ENCODE peak calls at places on chromosomes 11 and 22, in six cellular contexts. Q is fibroblast of the aortic adventitia, D is uterus, P is foreskin fibroblast, S is fibroblast of lung, Z is astrocyte. O is an unnamed sample.
A peak's percentile ranks its signal among the peaks of the same experiment; 100 is the strongest.

GRCh38 chr22:32258791-32259190 is 3.6 kb upstream of the SLC5A4 start:
- DNase-seq in Q (no peak), D (no peak), P (no peak), S (no peak), Z (no peak), O (no peak)

GRCh38 chr11:2100361-2101170 is 38.6 kb downstream of the IGF2 start:
- DNase-seq in Q (no peak), D (no peak), P (no peak), S (no peak), Z (no peak), O (no peak)

GRCh38 chr22:47600791-47601400 is 838.4 kb downstream of the TBC1D22A start:
- DNase-seq in Q (no peak), D (no peak), P (no peak), S (no peak), Z (no peak), O (no peak)

GRCh38 chr22:29311468-29312217 is 3.9 kb downstream of the RASL10A start:
- DNase-seq in Q (no peak), D (no peak), P (no peak), S (no peak), Z (no peak), O (no peak)

GRCh38 chr11:88280673-88281316 is 56.7 kb downstream of the CTSC start:
- DNase-seq in Q (peak; percentile 81), D (no peak), P (no peak), S (peak; percentile 40), Z (peak; percentile 25), O (no peak)

GRCh38 chr11:32310218-32310601 is 125.1 kb downstream of the WT1 start:
- DNase-seq in Q (peak; percentile 41), D (peak; percentile 42), P (no peak), S (peak; percentile 29), Z (no peak), O (no peak)

GRCh38 chr11:94521684-94522083 is 9.4 kb downstream of the C11orf97 start:
- DNase-seq in Q (peak; percentile 48), D (no peak), P (peak; percentile 33), S (peak; percentile 24), Z (no peak), O (no peak)

GRCh38 chr11:69775163-69775755 is at the start of gene FGF4:
- DNase-seq in Q (no peak), D (no peak), P (no peak), S (no peak), Z (no peak), O (no peak)

GRCh38 chr22:27561301-27561820 is 240.2 kb downstream of the MN1 start:
- DNase-seq in Q (peak; percentile 40), D (no peak), P (no peak), S (no peak), Z (no peak), O (no peak)

GRCh38 chr11:27926981-27927481 is 180.9 kb downstream of the KIF18A start:
- DNase-seq in Q (peak; percentile 52), D (no peak), P (peak; percentile 81), S (peak; percentile 78), Z (peak; percentile 99), O (no peak)

GRCh38 chr11:120819003-120819402 is 204.9 kb upstream of the TBCEL start:
- DNase-seq in Q (no peak), D (no peak), P (no peak), S (no peak), Z (no peak), O (no peak)

GRCh38 chr22:39133871-39134270 is 18.6 kb downstream of the CBX7 start:
- DNase-seq in Q (no peak), D (no peak), P (no peak), S (no peak), Z (no peak), O (no peak)

GRCh38 chr11:100354736-100355135 is 332.4 kb upstream of the ARHGAP42 start:
- DNase-seq in Q (no peak), D (no peak), P (no peak), S (no peak), Z (no peak), O (no peak)

GRCh38 chr11:19792510-19792909 is 79.9 kb downstream of the NAV2 start:
- DNase-seq in Q (no peak), D (no peak), P (no peak), S (no peak), Z (no peak), O (no peak)

GRCh38 chr22:46088541-46089311 is 61.6 kb upstream of the PPARA start:
- DNase-seq in Q (peak; percentile 85), D (peak; percentile 64), P (peak; percentile 96), S (peak; percentile 72), Z (peak; percentile 76), O (no peak)

GRCh38 chr22:38927033-38927789 is 30.2 kb upstream of the APOBEC3A start:
- DNase-seq in Q (peak; percentile 29), D (peak; percentile 60), P (peak; percentile 80), S (peak; percentile 59), Z (peak; percentile 39), O (peak; percentile 53)

GRCh38 chr22:41116342-41116741 is 23.9 kb downstream of the EP300 start:
- DNase-seq in Q (no peak), D (no peak), P (no peak), S (no peak), Z (no peak), O (no peak)

GRCh38 chr11:117189191-117189940 is 9.8 kb upstream of the TAGLN start:
- DNase-seq in Q (no peak), D (peak; percentile 17), P (no peak), S (no peak), Z (no peak), O (peak; percentile 59)
- H3K4me3 ChIP-seq in Q (no peak overlapping the region), D (no peak overlapping the region), P (no peak overlapping the region), S (no peak overlapping the region), Z (no peak overlapping the region), O (no peak overlapping the region)

DNA sequence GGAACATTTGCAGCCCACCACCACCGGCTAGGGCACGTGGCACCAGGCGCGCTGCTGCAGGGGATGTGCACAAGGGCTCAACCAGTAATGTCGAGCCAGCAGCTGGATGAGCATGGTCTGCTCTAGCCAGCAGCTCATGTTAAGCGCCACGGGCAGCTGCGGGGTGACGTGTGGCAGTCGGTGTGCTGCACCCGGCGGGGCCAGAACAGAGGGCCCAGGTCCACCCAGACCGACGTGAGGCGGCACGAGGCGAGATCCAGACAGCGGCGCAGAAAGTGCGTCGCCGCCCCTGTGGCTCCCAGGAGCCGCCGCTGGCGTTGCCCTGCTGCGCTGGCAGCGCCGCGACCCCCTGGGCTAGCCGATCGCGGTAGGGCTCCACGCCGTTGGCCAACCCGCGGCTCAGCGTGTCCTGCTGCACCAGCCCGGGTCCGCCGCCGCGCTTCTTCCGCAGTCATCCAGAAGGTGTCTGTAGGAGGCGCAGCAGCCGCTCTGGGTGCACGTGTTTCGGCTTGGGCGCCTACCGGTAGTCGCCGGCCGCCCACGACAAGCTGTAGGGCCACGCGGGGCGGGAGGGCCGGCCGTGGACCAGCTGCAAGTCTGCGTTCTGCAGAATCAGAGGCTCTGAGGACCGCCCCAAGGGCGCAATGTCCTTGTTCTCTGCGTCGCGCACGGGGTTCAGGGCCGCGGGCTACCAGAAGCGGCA is 4.6 kb upstream of the GALR3 start:
- DNase-seq in Q (peak; percentile 38), D (peak; percentile 44), P (peak; percentile 83), S (peak; percentile 51), Z (peak; percentile 45), O (peak; percentile 68)
- TF ChIP-seq CTCF in Q (peak; percentile 46), D (peak; percentile 41), P (peak; percentile 32), S (peak; percentile 15), Z (no peak), O (peak; percentile 38)

GRCh38 chr11:66116576-66117361 is 46.7 kb downstream of the PACS1 start:
- DNase-seq in Q (no peak), D (no peak), P (no peak), S (no peak), Z (no peak), O (no peak)
- H3K4me3 ChIP-seq in Q (no peak overlapping the region), D (no peak overlapping the region), P (no peak overlapping the region), S (no peak overlapping the region), Z (no peak overlapping the region), O (no peak overlapping the region)

DNA sequence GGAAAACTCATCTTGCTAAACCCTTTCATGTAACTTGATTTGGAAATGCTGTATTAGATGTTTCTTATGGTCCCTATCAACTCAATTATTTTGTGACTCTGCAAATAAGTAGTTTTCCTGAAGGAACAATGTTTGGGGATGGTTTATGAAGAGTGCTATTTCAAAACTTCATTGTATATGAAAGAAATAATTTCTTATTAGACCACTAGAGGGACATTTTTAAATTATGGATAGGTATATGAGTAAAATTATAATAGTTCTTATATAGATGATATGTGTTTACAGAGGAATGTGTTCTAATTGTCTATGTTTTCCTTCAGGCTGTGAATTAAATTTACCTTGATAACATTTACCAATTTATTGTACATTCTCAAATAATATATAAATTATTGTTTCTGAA is 509.4 kb upstream of the RAG2 start:
- DNase-seq in Q (no peak), D (no peak), P (no peak), S (no peak), Z (no peak), O (no peak)
- TF ChIP-seq CTCF in Q (no peak), D (no peak), P (no peak), S (no peak), Z (no peak), O (no peak)

GRCh38 chr11:124760205-124760652 is 1.9 kb downstream of the ESAM start:
- DNase-seq in Q (no peak), D (no peak), P (no peak), S (no peak), Z (no peak), O (peak; percentile 46)
- H3K4me3 ChIP-seq in Q (no peak overlapping the region), D (peak overlapping the region; percentile 54), P (no peak overlapping the region), S (no peak overlapping the region), Z (no peak overlapping the region), O (peak overlapping the region; percentile 78)

O was measured in GM06990.